ENCODE peak calls at places on chromosomes 2 and 18, in nine cellular contexts. F, M, Q, G, R, V, N, J and X are unnamed samples.

GRCh38 chr2:216149741-216150140 is 40.6 kb downstream of the XRCC5 start:
- DNase-seq in F (no peak), M (no peak), Q (peak), G (no peak), R (no peak), V (no peak), N (no peak), J (no peak), X (no peak)

GRCh38 chr2:187842978-187843847 is 289.0 kb upstream of the TFPI start:
- DNase-seq in F (no peak), M (no peak), Q (peak), G (no peak), R (peak), V (no peak), N (peak), J (no peak), X (no peak)

GRCh38 chr2:162022290-162022945 is 51.6 kb downstream of the DPP4 start:
- DNase-seq in F (no peak), M (no peak), Q (peak), G (no peak), R (no peak), V (no peak), N (no peak), J (no peak), X (no peak)

GRCh38 chr2:118059919-118060478 is 28.3 kb upstream of the INSIG2 start:
- DNase-seq in F (no peak), M (no peak), Q (peak), G (no peak), R (no peak), V (no peak), N (no peak), J (no peak), X (no peak)

GRCh38 chr2:200966770-200967169 is 3.3 kb upstream of the ORC2 start:
- DNase-seq in F (no peak), M (no peak), Q (peak), G (no peak), R (peak), V (no peak), N (peak), J (no peak), X (no peak)

GRCh38 chr2:84631047-84631446 is 114.7 kb downstream of the DNAH6 start:
- DNase-seq in F (no peak), M (no peak), Q (peak), G (no peak), R (peak), V (no peak), N (peak), J (no peak), X (no peak)

GRCh38 chr2:55431982-55432627 is 12.4 kb upstream of the CCDC88A start:
- DNase-seq in F (no peak), M (no peak), Q (peak), G (no peak), R (peak), V (no peak), N (peak), J (no peak), X (no peak)

GRCh38 chr2:166643980-166644379 is 149.9 kb upstream of the SCN7A start:
- DNase-seq in F (no peak), M (no peak), Q (no peak), G (no peak), R (no peak), V (no peak), N (no peak), J (no peak), X (no peak)

GRCh38 chr2:46836295-46837111 is 79.1 kb downstream of the MCFD2 start:
- DNase-seq in F (no peak), M (peak), Q (peak), G (peak), R (no peak), V (no peak), N (no peak), J (no peak), X (peak)

GRCh38 chr2:53422979-53423378 is 344.6 kb upstream of the CHAC2 start:
- DNase-seq in F (no peak), M (peak), Q (peak), G (peak), R (no peak), V (no peak), N (peak), J (no peak), X (peak)

GRCh38 chr18:47594621-47595086 is 335.8 kb downstream of the SMAD2 start:
- DNase-seq in F (no peak), M (no peak), Q (no peak), G (no peak), R (no peak), V (peak), N (no peak), J (peak), X (no peak)

GRCh38 chr2:85318222-85319182 is 9.3 kb downstream of the TGOLN2 start:
- DNase-seq in F (no peak), M (peak), Q (peak), G (no peak), R (no peak), V (no peak), N (no peak), J (no peak), X (no peak)

GRCh38 chr2:207747653-207748560 is 21.8 kb downstream of the FZD5 start:
- DNase-seq in F (no peak), M (peak), Q (peak), G (no peak), R (no peak), V (no peak), N (no peak), J (no peak), X (peak)

GRCh38 chr18:2572144-2572682 is 856 bp downstream of the NDC80 start:
- DNase-seq in F (no peak), M (no peak), Q (no peak), G (no peak), R (no peak), V (no peak), N (peak), J (no peak), X (no peak)

GRCh38 chr2:235836416-235837042 is 331.7 kb downstream of the GBX2 start:
- DNase-seq in F (no peak), M (no peak), Q (peak), G (no peak), R (no peak), V (peak), N (no peak), J (no peak), X (peak)

GRCh38 chr2:41829011-41829500 is 218.8 kb upstream of the PKDCC start:
- DNase-seq in F (no peak), M (no peak), Q (no peak), G (no peak), R (no peak), V (no peak), N (no peak), J (no peak), X (no peak)

GRCh38 chr2:86372641-86373502 is 35.4 kb upstream of the REEP1 start:
- DNase-seq in F (peak), M (peak), Q (peak), G (peak), R (peak), V (no peak), N (peak), J (no peak), X (peak)

GRCh38 chr2:74529357-74530238 is at the start of the genes AUP1 and HTRA2:
- DNase-seq in F (peak), M (peak), Q (peak), G (peak), R (peak), V (peak), N (peak), J (peak), X (peak)

GRCh38 chr2:164142755-164143154 is 406.9 kb upstream of the FIGN start:
- DNase-seq in F (no peak), M (no peak), Q (no peak), G (no peak), R (no peak), V (no peak), N (no peak), J (no peak), X (no peak)

GRCh38 chr2:161068670-161069069 is 91.6 kb upstream of the TANK start:
- DNase-seq in F (no peak), M (no peak), Q (peak), G (no peak), R (no peak), V (no peak), N (no peak), J (no peak), X (no peak)

GRCh38 chr2:127853667-127854066 is 4.3 kb downstream of the POLR2D start:
- DNase-seq in F (no peak), M (no peak), Q (peak), G (no peak), R (no peak), V (no peak), N (no peak), J (no peak), X (no peak)

GRCh38 chr2:152489364-152489763 is 154.4 kb downstream of the FMNL2 start:
- DNase-seq in F (no peak), M (no peak), Q (no peak), G (no peak), R (no peak), V (no peak), N (no peak), J (no peak), X (no peak)

GRCh38 chr2:156511112-156511511 is 74.9 kb downstream of the GPD2 start:
- DNase-seq in F (no peak), M (no peak), Q (no peak), G (no peak), R (no peak), V (no peak), N (no peak), J (no peak), X (no peak)
- TF ChIP-seq POLR2A in F (no peak), M (no peak), Q (no peak), G (no peak), R (no peak), V (no peak), N (no peak), J (no peak), X (no peak)

DNA sequence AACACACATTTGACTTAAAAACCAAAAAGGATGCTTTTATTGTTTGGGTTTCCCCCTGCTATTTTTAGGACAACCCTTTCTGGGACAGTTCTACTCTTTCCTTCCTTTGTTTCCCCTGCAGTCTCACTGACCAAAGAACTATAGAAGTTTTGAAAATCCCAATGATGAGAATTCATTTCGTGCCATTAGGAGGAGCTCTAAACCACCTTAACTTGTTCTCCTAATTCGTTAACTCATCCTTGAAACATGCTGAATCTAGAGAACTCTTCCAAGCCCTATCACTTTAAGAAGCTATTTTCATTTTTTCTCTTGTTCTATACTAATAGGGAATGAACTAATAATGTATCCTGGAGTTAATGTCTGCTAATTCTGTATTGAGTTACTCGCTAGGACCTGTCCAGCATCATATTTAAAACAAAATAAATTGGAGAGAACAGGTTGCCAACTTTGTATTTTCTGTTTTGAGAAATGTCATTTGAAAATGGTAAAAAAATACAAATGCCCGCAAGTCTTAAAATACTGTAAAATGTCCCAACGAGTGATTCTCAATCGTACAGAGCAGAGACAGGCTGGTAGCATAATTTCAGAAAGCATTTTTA is 62.9 kb downstream of the AFTPH start:
- DNase-seq in F (no peak), M (no peak), Q (peak), G (no peak), R (peak), V (no peak), N (peak), J (no peak), X (no peak)
- TF ChIP-seq CTCF in F (peak), M (peak), Q (peak), G (peak), R (peak), V (no peak), N (peak), J (peak), X (no peak)

DNA sequence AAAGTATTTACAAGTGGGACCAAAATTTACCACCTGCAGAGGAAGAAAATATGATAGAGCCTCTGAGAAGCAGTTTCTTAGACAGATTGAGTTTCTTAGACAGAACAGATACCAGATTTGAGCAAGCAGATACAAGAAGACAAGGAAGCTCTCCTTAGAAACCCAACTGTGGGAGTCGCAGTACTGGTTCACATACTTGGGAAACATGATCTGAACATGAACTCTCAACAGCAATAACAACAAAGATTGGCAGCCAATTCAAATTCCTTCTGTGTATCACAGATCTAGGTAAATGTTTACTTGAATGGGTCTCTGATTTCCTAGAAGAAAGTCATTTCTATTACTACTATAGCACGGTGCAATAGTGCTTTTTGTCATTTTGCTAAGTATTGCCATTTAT is 82.1 kb downstream of the OLA1 start:
- DNase-seq in F (no peak), M (no peak), Q (no peak), G (no peak), R (no peak), V (no peak), N (no peak), J (no peak), X (no peak)
- H3K4me3 ChIP-seq in F (no peak), M (no peak), Q (no peak), G (no peak), R (no peak), V (no peak), N (no peak), J (no peak), X (no peak)

GRCh38 chr18:79944746-79945117 is 6.7 kb downstream of the SLC66A2 start:
- DNase-seq in F (no peak), M (peak), Q (no peak), G (peak), R (no peak), V (peak), N (no peak), J (no peak), X (no peak)
- TF ChIP-seq POLR2A in F (no peak), M (no peak), Q (no peak), G (no peak), R (no peak), V (no peak), N (no peak), J (no peak), X (no peak)

GRCh38 chr2:45014016-45014702 is 4.9 kb upstream of the SIX2 start:
- DNase-seq in F (peak), M (peak), Q (no peak), G (peak), R (peak), V (peak), N (no peak), J (no peak), X (peak)
- TF ChIP-seq CTCF in F (peak), M (peak), Q (peak), G (no peak), R (peak), V (no peak), N (peak), J (peak), X (peak)

GRCh38 chr2:37876227-37876626 is 48.9 kb upstream of the RMDN2 start:
- DNase-seq in F (no peak), M (no peak), Q (no peak), G (no peak), R (no peak), V (no peak), N (no peak), J (no peak), X (no peak)
- H3K4me3 ChIP-seq in F (no peak), M (no peak), Q (no peak), G (no peak), R (no peak), V (no peak), N (no peak), J (no peak), X (no peak)

GRCh38 chr2:23294238-23294637 is 90.7 kb upstream of the KLHL29 start:
- DNase-seq in F (no peak), M (no peak), Q (no peak), G (no peak), R (no peak), V (peak), N (peak), J (no peak), X (no peak)
- TF ChIP-seq POLR2A in F (no peak), M (no peak), Q (no peak), G (no peak), R (no peak), V (no peak), N (no peak), J (no peak), X (no peak)

GRCh38 chr2:190947139-190947538 is 66.5 kb downstream of the GLS start:
- DNase-seq in F (no peak), M (no peak), Q (peak), G (no peak), R (no peak), V (no peak), N (no peak), J (no peak), X (no peak)

GRCh38 chr2:190943706-190944105 is 63.1 kb downstream of the GLS start:
- DNase-seq in F (no peak), M (no peak), Q (no peak), G (no peak), R (no peak), V (no peak), N (no peak), J (no peak), X (no peak)

GRCh38 chr2:190948671-190949070 is 65.3 kb downstream of the STAT1 start:
- DNase-seq in F (no peak), M (no peak), Q (peak), G (no peak), R (no peak), V (no peak), N (no peak), J (no peak), X (no peak)

GRCh38 chr2:190950566-190950991 is 63.4 kb downstream of the STAT1 start:
- DNase-seq in F (no peak), M (no peak), Q (no peak), G (no peak), R (no peak), V (no peak), N (no peak), J (no peak), X (no peak)

DNA sequence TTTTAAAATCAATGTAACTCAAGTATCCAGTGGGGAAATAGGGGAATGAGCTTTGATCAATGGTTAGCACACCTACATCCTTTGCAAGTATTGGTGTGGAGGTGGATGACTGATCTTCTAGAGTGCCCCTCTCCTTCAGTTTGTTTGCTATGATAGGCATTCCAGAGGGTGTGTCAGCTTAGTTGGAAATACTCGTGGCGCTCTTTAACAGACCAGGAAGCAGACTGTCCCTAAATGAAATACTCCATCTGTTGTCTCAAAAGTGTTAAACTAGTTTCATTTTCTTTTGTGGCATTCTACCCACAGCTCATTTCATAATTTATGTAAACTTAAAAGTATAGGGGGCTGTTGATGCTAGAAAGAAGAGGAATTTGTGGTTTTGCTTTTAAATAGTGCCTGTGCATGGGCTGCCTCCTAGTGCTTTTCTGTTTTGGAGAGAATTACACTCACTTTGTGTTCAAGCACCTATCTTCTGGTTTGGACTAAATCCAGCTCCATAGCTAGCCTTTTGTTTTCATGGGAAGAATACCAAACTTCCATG is 66.2 kb downstream of the STAT1 start:
- DNase-seq in F (no peak), M (no peak), Q (peak), G (no peak), R (peak), V (no peak), N (no peak), J (no peak), X (peak)
- TF ChIP-seq CTCF in F (no peak), M (no peak), Q (peak), G (no peak), R (peak), V (no peak), N (no peak), J (no peak), X (no peak)